ENCODE peak calls at places on chromosomes 2 and 18, in five cellular contexts. Y is astrocyte, I is SK-N-SH, J is hepatocyte, B is neural progenitor cell. T is an unnamed sample.

GRCh38 chr2:214100488-214100887 is 310.4 kb upstream of the VWC2L start:
- DNase-seq in J (no peak), B (no peak), I (no peak), Y (no peak), T (no peak)

GRCh38 chr2:180542510-180542909 is 437.9 kb upstream of the UBE2E3 start:
- DNase-seq in J (no peak), Y (no peak), I (no peak), B (no peak), T (no peak)

GRCh38 chr2:65353046-65353445 is 79.4 kb downstream of the SPRED2 start:
- DNase-seq in B (peak; percentile 47), Y (no peak), J (no peak), I (no peak), T (no peak)

GRCh38 chr18:28248653-28249052 is 71.7 kb upstream of the CDH2 start:
- DNase-seq in Y (no peak), B (no peak), J (no peak), I (no peak), T (no peak)

GRCh38 chr2:144522741-144523605 is 3.1 kb upstream of the ZEB2 start:
- DNase-seq in B (peak; percentile 60), Y (no peak), J (no peak), I (peak; percentile 63), T (no peak)

GRCh38 chr18:74990563-74991081 is 218.3 kb downstream of the PTGR3 start:
- DNase-seq in B (no peak), J (no peak), I (no peak), Y (peak; percentile 39), T (no peak)

GRCh38 chr18:24180048-24180447 is 41.2 kb downstream of the CABYR start:
- DNase-seq in B (no peak), J (no peak), I (no peak), Y (no peak), T (no peak)

GRCh38 chr2:197198890-197199289 is 111.7 kb downstream of the ANKRD44 start:
- DNase-seq in B (no peak), J (no peak), Y (no peak), I (peak; percentile 42), T (no peak)

GRCh38 chr2:231621051-231621879 is 28.6 kb downstream of the TEX44 start:
- DNase-seq in J (peak; percentile 62), B (peak; percentile 47), I (no peak), Y (no peak), T (no peak)

GRCh38 chr2:219358170-219359075 is 25.9 kb upstream of the RESP18 start:
- DNase-seq in Y (no peak), J (no peak), I (peak; percentile 78), B (peak; percentile 69), T (no peak)

GRCh38 chr2:209508255-209508654 is 84.4 kb downstream of the MAP2 start:
- DNase-seq in Y (no peak), B (no peak), J (no peak), I (no peak), T (no peak)

GRCh38 chr2:31475692-31476091 is 61.1 kb upstream of the XDH start:
- DNase-seq in J (no peak), B (no peak), Y (peak; percentile 49), I (no peak), T (no peak)

GRCh38 chr2:74526649-74527230 is 709 bp upstream of the DQX1 start:
- DNase-seq in B (no peak), Y (no peak), J (no peak), I (no peak), T (no peak)

GRCh38 chr18:36088256-36088655 is 20.9 kb upstream of the RPRD1A start:
- DNase-seq in I (no peak), J (no peak), Y (no peak), B (no peak), T (no peak)

DNA sequence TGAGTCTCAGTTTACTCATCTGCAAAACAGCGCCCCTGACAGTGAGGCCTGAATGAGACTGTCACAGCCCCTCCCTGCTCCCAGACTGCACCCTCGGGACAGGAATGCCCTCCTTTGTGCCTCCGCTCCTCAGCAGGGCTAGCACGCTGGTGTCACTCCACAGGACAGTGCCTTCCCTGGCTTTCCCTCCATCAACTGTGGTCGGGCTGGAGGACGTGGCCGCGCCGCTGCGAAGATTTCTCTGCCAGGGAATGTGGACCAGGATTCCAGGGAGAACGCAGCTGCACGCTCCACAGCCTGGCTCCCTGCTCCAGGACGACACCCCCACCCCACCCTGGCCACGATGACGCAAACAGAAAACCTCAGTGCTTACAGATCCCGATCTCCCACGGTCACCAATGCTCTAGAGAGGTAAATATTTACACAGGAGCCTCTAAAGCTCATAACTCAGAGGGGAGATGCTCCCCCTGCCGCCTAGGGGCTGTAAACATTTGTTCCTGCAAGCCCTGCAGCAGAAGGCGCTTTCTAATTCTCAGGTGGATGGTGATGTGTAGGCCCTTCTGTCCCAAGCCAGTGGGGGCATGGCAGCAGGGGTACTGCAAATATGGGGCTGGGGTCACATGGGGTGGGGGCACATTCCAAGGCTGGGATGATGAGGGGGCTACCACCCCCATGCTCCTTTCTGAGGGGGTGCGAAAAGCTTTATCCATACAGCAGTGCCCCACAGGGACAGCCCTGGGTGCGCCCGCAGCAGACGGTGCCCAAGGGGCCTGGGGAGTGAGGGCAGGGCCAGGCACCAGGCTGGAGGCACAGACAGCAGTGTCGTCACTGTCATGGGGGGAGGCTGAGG is 12.4 kb downstream of the HS6ST1 start:
- DNase-seq in J (peak; percentile 87), I (no peak), Y (peak; percentile 96), B (peak; percentile 52), T (peak; percentile 61)
- H4K20me1 ChIP-seq in J (peaks cover 87% of the 10 kb centered on the region), I (no peaks in the 10 kb centered on the region), Y (peaks cover 91% of the 10 kb centered on the region), B (peaks cover 100% of the 10 kb centered on the region), T (peaks cover 13% of the 10 kb centered on the region)

DNA sequence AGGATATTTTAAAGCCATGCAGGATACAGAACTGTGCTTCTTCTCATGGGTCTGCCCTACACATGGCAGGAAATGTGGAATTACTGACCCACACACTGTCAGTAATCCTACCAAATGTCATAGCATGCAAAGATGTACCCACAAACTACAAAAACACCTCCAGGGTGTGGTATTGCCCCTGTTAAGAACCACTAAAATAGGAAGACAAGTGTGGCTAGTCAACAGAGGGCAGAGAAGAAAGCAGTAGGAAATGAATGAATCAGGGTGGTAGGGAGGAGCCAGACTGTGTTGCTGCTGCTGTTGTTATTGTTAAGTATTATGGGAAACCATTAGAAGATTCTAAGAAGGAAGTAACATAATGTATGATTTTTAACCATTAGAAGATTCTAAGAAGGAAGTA is 556.7 kb upstream of the ACVR2A start:
- DNase-seq in Y (no peak), I (no peak), J (no peak), B (no peak), T (no peak)
- H3K4me2 ChIP-seq in Y (no peak overlapping the region), I (no peak overlapping the region), J (no peak overlapping the region), B (no peak overlapping the region), T (no peak overlapping the region)

DNA sequence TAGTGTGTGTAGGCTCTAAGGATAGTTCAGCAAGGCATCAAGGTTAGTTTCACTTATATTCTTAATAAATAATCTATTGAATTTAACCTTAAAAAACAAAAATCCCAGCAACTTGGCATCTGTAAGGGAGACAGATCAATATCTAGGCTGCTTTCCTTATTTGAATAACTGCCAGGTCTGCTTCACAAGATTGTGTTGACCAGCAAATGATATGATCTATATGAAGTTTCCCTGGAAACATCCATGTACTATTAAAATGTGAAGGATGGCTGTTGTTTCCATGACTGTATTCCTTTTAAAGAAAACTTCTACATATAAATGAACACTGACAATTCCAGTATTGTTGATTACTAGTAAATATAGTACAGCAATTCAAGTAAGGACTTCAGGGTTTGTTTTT is 109.4 kb downstream of the SPTBN1 start:
- DNase-seq in J (no peak), Y (no peak), B (no peak), I (no peak), T (no peak)
- H4K20me1 ChIP-seq in J (peaks cover 50% of the 10 kb centered on the region), Y (peaks cover 27% of the 10 kb centered on the region), B (peaks cover 68% of the 10 kb centered on the region), I (peaks cover 4% of the 10 kb centered on the region), T (no peaks in the 10 kb centered on the region)

DNA sequence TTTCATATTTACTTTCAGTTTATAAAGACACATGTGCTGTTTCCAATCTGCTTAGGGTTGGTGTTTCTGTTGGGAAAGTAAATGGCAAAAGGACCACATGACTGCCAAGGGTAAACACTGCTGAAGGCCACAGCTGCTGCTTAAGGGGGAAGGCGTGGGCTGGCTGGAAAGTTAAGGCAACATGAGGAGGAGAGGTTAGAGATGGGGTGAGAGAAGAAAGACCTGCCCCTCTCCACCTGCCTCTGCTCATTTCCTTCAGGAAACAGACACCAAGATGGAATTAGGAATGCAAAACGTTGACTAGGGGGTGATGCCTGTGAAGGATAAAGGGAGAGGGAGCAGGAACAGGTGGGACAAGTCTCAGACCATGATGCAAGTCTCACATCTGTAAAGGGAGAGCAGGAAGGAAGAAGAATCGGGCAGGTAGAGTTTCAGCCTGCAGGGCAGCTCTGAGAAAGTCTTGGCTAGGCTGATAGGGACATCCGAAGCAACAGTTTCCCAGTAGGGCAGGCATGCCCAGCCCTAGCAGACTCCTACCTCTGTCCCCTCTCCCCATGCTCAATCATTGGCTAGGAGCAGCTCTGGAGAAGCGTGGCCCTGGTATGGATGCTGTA is 86.0 kb downstream of the CDC42EP3 start:
- DNase-seq in I (no peak), J (peak; percentile 39), Y (no peak), B (no peak), T (no peak)
- H3K4me2 ChIP-seq in I (peak overlapping the region; percentile 57), J (peak overlapping the region; percentile 44), Y (peak overlapping the region; percentile 32), B (no peak overlapping the region), T (peak overlapping the region; percentile 63)

T was measured in keratinocyte.